ENCODE peak calls at places on chromosomes 4 and X, in ten cellular contexts. J is neuronal stem cell, L is HCT116, M is kidney, K is PC-3, G is neural progenitor cell, Q is IMR-90, T is H9, W is mammary epithelial cell, F is GM23248. X is an unnamed sample.

GRCh38 chr4:179605196-179605595 is 2163.0 kb upstream of the AGA start:
- DNase-seq in Q (peak; percentile 92), F (peak; percentile 10), K (peak; percentile 9), T (no peak), J (no peak), M (no peak), L (no peak), W (no peak), G (no peak), X (no peak)

GRCh38 chr4:1564535-1565375 is 119.4 kb downstream of the FAM53A start:
- DNase-seq in G (no peak), K (no peak), Q (no peak), W (no peak), J (no peak), T (no peak), F (no peak), L (no peak), M (peak; percentile 67), X (no peak)

GRCh38 chr4:158610790-158611189 is 60.9 kb downstream of the C4orf46 start:
- DNase-seq in L (no peak), G (no peak), M (no peak), K (peak; percentile 72), W (peak; percentile 18), T (no peak), Q (peak; percentile 18), J (no peak), F (no peak), X (no peak)

GRCh38 chrX:15468036-15468435 is 25.1 kb downstream of the PIR start:
- DNase-seq in T (no peak), G (peak; percentile 50), Q (peak; percentile 67), M (no peak), J (no peak), F (peak; percentile 78), K (peak; percentile 64), L (no peak), W (peak; percentile 78), X (peak; percentile 76)

GRCh38 chr4:102217345-102217744 is 127.9 kb downstream of the SLC39A8 start:
- DNase-seq in K (peak; percentile 65), W (no peak), G (no peak), F (no peak), Q (no peak), J (no peak), L (no peak), M (no peak), T (no peak), X (no peak)

GRCh38 chrX:11908371-11908770 is 150.3 kb downstream of the MSL3 start:
- DNase-seq in W (peak; percentile 25), Q (no peak), L (no peak), G (peak; percentile 36), F (peak; percentile 26), T (no peak), J (no peak), M (no peak), K (peak; percentile 63), X (peak; percentile 76)

GRCh38 chr4:102321260-102321991 is 23.9 kb downstream of the SLC39A8 start:
- DNase-seq in Q (no peak), M (no peak), W (no peak), L (no peak), F (peak; percentile 7), K (no peak), T (peak; percentile 41), G (no peak), J (no peak), X (peak; percentile 84)

GRCh38 chrX:65463550-65463949 is 71.0 kb downstream of the LAS1L start:
- DNase-seq in Q (peak; percentile 14), K (no peak), F (peak; percentile 55), W (no peak), J (peak; percentile 64), L (no peak), G (peak; percentile 79), T (peak; percentile 64), M (no peak), X (no peak)

GRCh38 chr4:83024233-83024632 is 10.8 kb upstream of the COPS4 start:
- DNase-seq in M (no peak), F (peak; percentile 7), Q (no peak), J (no peak), T (no peak), G (no peak), K (no peak), L (no peak), W (no peak), X (no peak)

GRCh38 chr4:86452323-86452995 is 92.6 kb upstream of the MAPK10 start:
- DNase-seq in L (no peak), G (no peak), K (no peak), T (no peak), F (no peak), W (no peak), M (no peak), J (no peak), Q (peak; percentile 38), X (no peak)

GRCh38 chr4:69977582-69977981 is 12.1 kb upstream of the CSN2 start:
- DNase-seq in T (no peak), L (no peak), K (no peak), Q (no peak), W (no peak), M (no peak), F (peak; percentile 21), J (no peak), G (no peak), X (no peak)

GRCh38 chr4:108473163-108473720 is 147.1 kb upstream of the RPL34 start:
- DNase-seq in M (no peak), Q (peak; percentile 7), F (no peak), G (no peak), T (no peak), W (no peak), K (no peak), J (no peak), L (no peak), X (no peak)

GRCh38 chr4:183596056-183596757 is 62.8 kb downstream of the RWDD4 start:
- DNase-seq in K (peak; percentile 23), W (peak; percentile 12), Q (no peak), L (no peak), T (no peak), F (peak; percentile 4), J (no peak), G (no peak), M (no peak), X (no peak)

GRCh38 chr4:109985993-109986640 is 73.4 kb downstream of the EGF start:
- DNase-seq in Q (no peak), L (no peak), W (no peak), M (no peak), T (no peak), G (no peak), F (peak; percentile 72), J (no peak), K (no peak), X (peak; percentile 71)

GRCh38 chr4:45215976-45216542 is 489.7 kb upstream of the GNPDA2 start:
- DNase-seq in G (no peak), M (no peak), K (no peak), F (no peak), J (no peak), L (no peak), W (no peak), T (no peak), Q (no peak), X (no peak)

GRCh38 chr4:80268936-80269335 is 2.5 kb downstream of the FGF5 start:
- DNase-seq in J (no peak), L (no peak), W (no peak), G (no peak), F (peak; percentile 26), T (no peak), M (no peak), Q (no peak), K (no peak), X (no peak)
- H3K9ac ChIP-seq in J (no peak overlapping the region), L (no peak overlapping the region), W (no peak overlapping the region), G (no peak overlapping the region), F (peak overlapping the region; percentile 99), T (no peak overlapping the region), M (no peak overlapping the region), Q (peak overlapping the region; percentile 87), K (no peak overlapping the region), X (no peak overlapping the region)

DNA sequence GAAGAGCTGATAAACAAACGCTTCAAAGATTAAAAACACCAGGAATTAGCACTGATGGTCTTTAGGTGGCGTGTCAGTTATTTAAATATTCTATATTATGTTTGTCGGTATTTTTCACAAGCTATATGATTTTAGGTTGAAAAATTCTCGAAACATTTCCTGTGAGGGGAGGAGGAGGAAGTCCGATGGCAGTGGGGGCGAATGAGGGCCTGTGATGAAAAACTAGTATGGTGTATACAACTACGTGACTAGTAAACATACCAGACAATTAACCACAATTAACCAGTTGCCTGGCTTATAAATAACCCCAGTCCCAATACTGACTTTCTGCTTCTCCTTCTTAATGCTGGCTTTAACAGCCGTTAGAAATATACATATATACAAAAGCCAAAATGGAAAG is 612 bp upstream of the NAP1L2 start:
- DNase-seq in K (no peak), L (no peak), F (no peak), T (no peak), Q (no peak), W (no peak), G (no peak), J (no peak), M (no peak), X (no peak)
- H3K9ac ChIP-seq in K (peak overlapping the region; percentile 55), L (no peak overlapping the region), F (no peak overlapping the region), T (no peak overlapping the region), Q (no peak overlapping the region), W (peak overlapping the region; percentile 8), G (no peak overlapping the region), J (no peak overlapping the region), M (peak overlapping the region; percentile 56), X (no peak overlapping the region)

DNA sequence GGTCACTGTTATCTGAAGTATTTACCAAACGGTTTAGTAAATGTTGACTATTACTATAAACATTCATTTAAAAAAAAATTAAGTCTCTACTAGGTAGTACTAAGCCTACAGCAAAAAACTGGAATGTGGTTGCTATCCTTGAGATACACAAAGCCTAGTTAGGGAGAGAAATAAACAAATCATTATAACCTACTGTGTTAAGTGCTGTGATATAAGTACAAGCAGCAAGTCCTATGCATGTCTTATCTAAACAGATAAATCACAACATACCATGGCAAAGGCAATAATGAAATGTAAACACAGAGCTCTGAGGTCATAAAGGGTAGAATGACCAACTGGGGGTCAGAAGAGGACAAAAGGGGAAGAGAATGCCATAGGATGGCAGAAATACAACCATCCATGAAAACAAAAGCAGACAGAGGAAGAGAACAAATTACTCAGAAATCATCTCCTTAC is 92.2 kb downstream of the RNF150 start:
- DNase-seq in L (no peak), W (no peak), J (no peak), M (no peak), T (no peak), K (peak; percentile 11), F (peak; percentile 28), G (no peak), Q (peak; percentile 54), X (no peak)
- H3K9ac ChIP-seq in L (no peak overlapping the region), W (no peak overlapping the region), J (no peak overlapping the region), M (no peak overlapping the region), T (no peak overlapping the region), K (no peak overlapping the region), F (no peak overlapping the region), G (no peak overlapping the region), Q (no peak overlapping the region), X (no peak overlapping the region)

DNA sequence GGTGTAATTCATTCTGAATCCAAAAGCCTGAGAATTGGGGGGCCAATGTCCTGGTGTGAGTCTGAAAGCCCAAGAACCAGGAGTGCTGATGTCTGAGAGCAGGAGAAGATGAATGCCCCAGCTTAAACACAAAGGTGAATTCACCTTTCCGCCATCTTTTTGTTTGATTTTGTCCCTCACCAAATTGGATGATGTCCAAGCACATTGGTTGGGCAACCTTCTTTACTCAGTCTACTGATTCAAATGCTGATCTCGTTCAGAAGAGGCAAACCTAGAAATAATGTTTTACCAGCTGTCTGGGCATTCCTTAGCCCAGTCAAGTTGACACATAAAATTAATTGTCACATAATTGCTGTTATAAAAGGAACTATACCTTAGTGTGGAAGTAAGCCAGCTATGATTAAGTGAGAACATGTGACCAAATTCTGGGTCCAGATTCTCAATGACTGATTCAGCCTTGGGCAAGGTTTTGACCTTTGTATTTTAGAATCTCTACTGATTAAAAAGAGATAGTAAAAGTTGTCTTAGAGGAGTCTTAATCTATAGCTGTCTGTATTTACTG is 34.5 kb upstream of the SLC4A4 start:
- DNase-seq in T (no peak), J (no peak), G (no peak), K (peak; percentile 30), L (no peak), W (no peak), M (no peak), F (peak; percentile 50), Q (no peak), X (no peak)
- H3K9ac ChIP-seq in T (no peak overlapping the region), J (no peak overlapping the region), G (no peak overlapping the region), K (no peak overlapping the region), L (no peak overlapping the region), W (no peak overlapping the region), M (no peak overlapping the region), F (no peak overlapping the region), Q (no peak overlapping the region), X (no peak overlapping the region)